ENCODE peak calls at places on chromosomes 5 and 9, in eight cellular contexts. Q is NCI-H1105, W is NCI-H2081, L is ACHN, Y is LHCN-M2, O is NCI-H1436 treated with DMSO at 0.1 percent for 48 hours, R is AG08396, H is ELF-1. E is an unnamed sample.

GRCh38 chr5:4642525-4642924 is 497.6 kb upstream of the ADAMTS16 start:
- DNase-seq in W (no peak), O (no peak), Y (no peak), Q (no peak), R (no peak), L (no peak), H (no peak), E (no peak)

GRCh38 chr5:149320791-149321330 is 24.4 kb upstream of the GRPEL2 start:
- DNase-seq in Y (peak), W (peak), H (peak), R (peak), L (peak), O (peak), Q (peak), E (no peak)

GRCh38 chr5:126808619-126809018 is 31.7 kb downstream of the LMNB1 start:
- DNase-seq in Y (peak), L (peak), H (peak), Q (no peak), O (no peak), W (no peak), R (peak), E (no peak)

GRCh38 chr5:149708981-149709594 is 21.0 kb upstream of the PPARGC1B start:
- DNase-seq in W (no peak), R (no peak), Q (no peak), H (no peak), O (no peak), Y (no peak), L (no peak), E (no peak)

GRCh38 chr5:57175586-57175985 is 1.7 kb downstream of the GPBP1 start:
- DNase-seq in W (no peak), R (no peak), O (no peak), Q (no peak), L (peak), Y (no peak), H (no peak), E (peak)

GRCh38 chr9:2815661-2816060 is 28.2 kb downstream of the PUM3 start:
- DNase-seq in H (no peak), L (no peak), R (no peak), Y (no peak), O (no peak), W (no peak), Q (no peak), E (no peak)

GRCh38 chr5:173802670-173803165 is 85.4 kb upstream of the CPEB4 start:
- DNase-seq in Y (peak), W (no peak), L (no peak), Q (no peak), R (peak), H (no peak), O (no peak), E (no peak)

GRCh38 chr5:761854-762685 is 22.5 kb downstream of the ZDHHC11B start:
- DNase-seq in H (peak), Q (no peak), Y (no peak), O (no peak), R (no peak), L (no peak), W (no peak), E (peak)

E was measured in activated effector memory CD4-positive, alpha-beta T cell treated with anti-CD3 and anti-CD28 coated beads, Interleukin-2, amount 50 U/mL, for 16 hours.